ENCODE peak calls at places on chromosomes 3 and 15, in eight cellular contexts. H, K, B, R, G, J, A and Y are unnamed samples.

GRCh38 chr15:57758556-57758955 is 52.0 kb downstream of the POLR2M start:
- DNase-seq in B (no peak), J (no peak), H (no peak), G (no peak), R (no peak), A (no peak), K (no peak), Y (no peak)

GRCh38 chr3:48560648-48561018 is 2.9 kb downstream of the UCN2 start:
- DNase-seq in B (peak; percentile 39), K (peak; percentile 68), A (no peak), R (no peak), J (no peak), H (peak; percentile 79), G (no peak), Y (no peak)

GRCh38 chr3:119810018-119810435 is 28.1 kb downstream of the NR1I2 start:
- DNase-seq in R (peak; percentile 23), K (peak; percentile 22), B (peak; percentile 49), J (peak; percentile 35), H (peak; percentile 22), G (no peak), A (no peak), Y (no peak)

GRCh38 chr3:133670525-133670995 is 8.8 kb upstream of the TOPBP1 start:
- DNase-seq in K (no peak), R (no peak), B (no peak), G (no peak), J (no peak), H (no peak), A (no peak), Y (no peak)

GRCh38 chr15:62880278-62880677 is 162.3 kb upstream of the TPM1 start:
- DNase-seq in H (no peak), G (no peak), R (no peak), A (no peak), B (no peak), J (no peak), K (no peak), Y (no peak)

GRCh38 chr15:75024102-75024636 is 779 bp downstream of the PPCDC start:
- DNase-seq in A (no peak), B (peak; percentile 50), K (no peak), H (peak; percentile 17), J (no peak), R (peak; percentile 32), G (no peak), Y (no peak)

GRCh38 chr3:4011136-4011535 is 211.9 kb downstream of the LRRN1 start:
- DNase-seq in R (no peak), G (no peak), B (no peak), J (no peak), A (no peak), H (no peak), K (no peak), Y (no peak)

GRCh38 chr3:178420033-178420432 is 116.2 kb upstream of the KCNMB2 start:
- DNase-seq in R (no peak), A (no peak), J (no peak), K (no peak), H (no peak), B (no peak), G (no peak), Y (no peak)

GRCh38 chr15:33639051-33639450 is 328.3 kb downstream of the RYR3 start:
- DNase-seq in B (no peak), J (no peak), R (no peak), K (no peak), A (no peak), G (no peak), H (no peak), Y (no peak)
- H3K27me3 ChIP-seq in B (no peaks in the 10 kb centered on the region), J (peaks cover 6% of the 10 kb centered on the region), R (no peaks in the 10 kb centered on the region), K (peaks cover 5% of the 10 kb centered on the region), A (no peaks in the 10 kb centered on the region), G (no peaks in the 10 kb centered on the region), H (no peaks in the 10 kb centered on the region), Y (peaks cover 7% of the 10 kb centered on the region)

GRCh38 chr15:83747718-83748110 is 93.8 kb downstream of the ADAMTSL3 start:
- DNase-seq in H (no peak), G (no peak), R (no peak), J (no peak), K (no peak), B (no peak), A (no peak), Y (no peak)

GRCh38 chr15:83745771-83746170 is 91.8 kb downstream of the ADAMTSL3 start:
- DNase-seq in H (no peak), R (no peak), G (no peak), B (no peak), A (no peak), K (no peak), J (no peak), Y (no peak)

GRCh38 chr15:83746231-83746630 is 92.3 kb downstream of the ADAMTSL3 start:
- DNase-seq in B (no peak), G (no peak), H (no peak), J (no peak), R (no peak), K (no peak), A (no peak), Y (no peak)

DNA sequence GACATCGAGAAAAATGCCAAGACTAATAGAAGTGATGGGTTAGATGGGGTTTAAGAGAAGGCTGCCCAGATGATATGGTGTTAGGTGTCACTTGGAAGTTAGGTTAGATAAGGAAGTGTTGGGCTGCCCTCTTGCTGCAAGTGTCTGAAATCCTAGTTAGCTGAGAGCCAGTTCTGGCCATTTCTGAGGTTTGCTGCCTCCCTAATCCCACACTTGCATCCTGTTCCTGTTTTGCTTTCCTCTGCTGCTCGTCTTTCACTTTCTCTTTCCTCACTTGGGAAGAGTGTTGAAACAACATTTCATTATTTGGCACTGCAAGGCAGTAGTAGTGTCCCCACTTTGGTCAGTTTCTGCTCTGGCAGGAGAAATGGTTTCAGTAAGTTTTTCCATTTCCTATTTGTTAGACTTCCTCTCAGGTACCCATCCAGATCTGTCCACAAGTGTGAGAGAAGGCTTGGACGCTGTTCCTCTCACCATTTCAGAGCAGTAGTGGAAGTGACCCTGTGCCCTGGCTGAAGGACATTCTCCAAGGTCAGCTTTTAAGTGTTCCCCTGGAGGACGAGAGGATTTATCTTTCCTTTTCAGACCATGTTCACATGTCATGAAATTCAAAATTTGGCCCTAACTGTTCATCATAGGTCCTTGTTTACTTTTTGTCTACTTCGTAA is 93.3 kb downstream of the ADAMTSL3 start:
- DNase-seq in A (no peak), H (no peak), J (no peak), B (peak; percentile 46), G (no peak), R (peak; percentile 47), K (peak; percentile 36), Y (no peak)
- TF ChIP-seq CTCF in A (no peak), H (peak; percentile 37), J (no peak), B (peak; percentile 8), G (peak; percentile 51), R (peak; percentile 38), K (peak; percentile 45), Y (no peak)

GRCh38 chr15:101255615-101256350 is 3.9 kb upstream of the CHSY1 start:
- DNase-seq in H (peak; percentile 82), R (peak; percentile 80), B (peak; percentile 67), G (no peak), A (no peak), K (peak; percentile 43), J (no peak), Y (no peak)

GRCh38 chr15:101255066-101255415 is 3.2 kb upstream of the CHSY1 start:
- DNase-seq in A (no peak), R (no peak), G (no peak), B (no peak), J (no peak), H (no peak), K (no peak), Y (no peak)

GRCh38 chr15:101262551-101262950 is 10.7 kb upstream of the CHSY1 start:
- DNase-seq in A (no peak), J (no peak), H (no peak), B (no peak), K (no peak), R (no peak), G (no peak), Y (no peak)

GRCh38 chr15:101256756-101257155 is 4.9 kb upstream of the CHSY1 start:
- DNase-seq in B (no peak), G (no peak), A (no peak), H (no peak), K (no peak), J (no peak), R (no peak), Y (no peak)

DNA sequence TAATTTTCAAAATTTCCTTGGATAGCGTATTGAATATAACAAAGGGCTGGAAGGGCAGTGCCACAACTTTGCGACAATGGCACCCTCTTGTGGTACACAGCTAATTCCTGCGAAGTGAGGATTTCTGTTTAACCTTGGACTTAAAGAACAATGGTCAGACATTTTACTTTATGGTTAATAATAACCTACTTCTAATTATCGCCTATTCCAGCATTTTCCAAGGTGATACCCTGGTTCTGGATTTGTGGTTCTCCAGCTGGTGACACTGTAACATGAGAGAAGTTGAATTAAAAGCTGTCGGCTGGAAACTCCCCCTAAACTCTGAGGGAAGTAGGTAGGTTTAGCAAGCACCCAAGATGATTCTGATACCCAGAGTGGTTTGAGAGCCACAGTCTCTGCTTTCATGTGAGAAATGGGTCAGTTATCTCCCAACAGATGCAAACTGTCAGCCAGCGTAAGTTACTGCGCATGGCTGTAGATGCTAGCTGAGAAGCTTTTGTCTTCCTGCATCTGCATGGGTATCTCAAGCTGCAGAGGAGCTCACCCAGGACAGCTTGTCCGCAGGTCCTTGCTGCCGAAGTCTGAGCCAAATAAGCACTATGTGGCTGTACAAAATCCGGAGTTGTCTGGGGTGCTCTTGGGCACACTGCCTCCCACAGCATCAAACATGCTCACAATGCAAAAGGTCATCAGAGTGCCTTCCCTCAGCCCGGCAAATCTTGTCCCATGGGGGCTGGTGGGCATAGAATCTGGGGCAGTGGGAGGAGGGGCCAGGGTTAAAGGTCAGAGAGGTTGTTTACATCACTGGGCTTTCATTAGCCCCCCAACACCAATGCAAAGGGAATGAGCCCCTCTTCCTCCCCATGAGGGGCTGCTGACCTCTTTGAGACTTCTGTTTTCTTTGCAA is 6.6 kb upstream of the CHSY1 start:
- DNase-seq in B (peak; percentile 75), G (no peak), K (peak; percentile 68), R (peak; percentile 80), A (no peak), H (peak; percentile 79), J (peak; percentile 51), Y (no peak)
- H3K27me3 ChIP-seq in B (no peaks in the 10 kb centered on the region), G (no peaks in the 10 kb centered on the region), K (no peaks in the 10 kb centered on the region), R (no peaks in the 10 kb centered on the region), A (no peaks in the 10 kb centered on the region), H (no peaks in the 10 kb centered on the region), J (no peaks in the 10 kb centered on the region), Y (no peaks in the 10 kb centered on the region)

GRCh38 chr3:157121522-157121921 is 38.4 kb downstream of the CCNL1 start:
- DNase-seq in A (no peak), G (no peak), J (no peak), R (no peak), K (no peak), B (no peak), H (no peak), Y (no peak)

GRCh38 chr3:157119369-157119951 is 40.5 kb downstream of the CCNL1 start:
- DNase-seq in J (no peak), A (no peak), R (no peak), K (no peak), G (no peak), H (no peak), B (peak; percentile 25), Y (no peak)

GRCh38 chr3:157122116-157122515 is 37.8 kb downstream of the CCNL1 start:
- DNase-seq in H (no peak), K (no peak), G (no peak), J (no peak), A (no peak), R (peak; percentile 75), B (no peak), Y (peak; percentile 69)

GRCh38 chr3:157117875-157118654 is 41.9 kb downstream of the CCNL1 start:
- DNase-seq in B (no peak), H (no peak), G (no peak), K (no peak), R (no peak), J (no peak), A (no peak), Y (no peak)

DNA sequence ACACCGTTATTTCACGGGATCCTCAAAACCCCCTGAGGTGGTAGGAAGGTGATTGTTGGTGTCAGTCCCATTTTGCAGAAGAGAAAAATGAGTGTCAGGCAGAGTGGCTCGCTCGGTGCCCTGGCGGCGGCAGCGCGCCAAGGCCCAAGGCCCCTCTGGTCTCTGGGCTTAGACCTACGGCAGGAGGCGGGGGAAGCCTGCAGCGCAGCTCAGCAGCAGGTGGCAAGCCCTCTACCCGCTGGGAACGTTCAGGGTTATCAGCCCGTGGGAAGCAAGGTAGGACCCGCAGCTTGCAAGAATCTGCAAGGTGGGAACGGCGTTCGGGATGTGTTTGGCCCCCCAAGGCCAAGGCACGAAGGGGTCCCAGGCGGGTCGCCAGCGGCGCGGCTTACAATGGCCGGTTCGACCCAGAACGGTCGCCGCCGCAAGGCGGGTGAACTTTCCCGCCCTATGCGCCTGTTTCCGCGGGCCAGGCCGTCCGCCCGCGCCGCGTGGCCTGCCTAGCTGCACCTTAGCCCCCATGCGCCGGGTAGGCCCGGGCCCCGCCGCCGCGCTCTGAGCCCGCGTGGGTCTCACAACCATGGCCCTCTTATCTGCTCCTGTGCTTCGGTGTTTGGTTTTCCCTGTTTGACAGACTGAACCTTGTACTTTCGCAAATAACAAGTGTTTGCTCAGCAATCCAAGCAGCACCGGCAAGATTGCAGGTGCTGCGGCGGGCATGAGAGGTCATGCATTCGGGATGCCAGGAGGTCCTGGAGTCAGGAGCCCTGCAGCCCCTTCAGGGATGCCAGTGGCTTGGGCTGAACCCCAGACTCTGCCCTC is 39.7 kb downstream of the CCNL1 start:
- DNase-seq in H (no peak), A (no peak), B (no peak), R (peak; percentile 68), K (no peak), G (no peak), J (no peak), Y (no peak)
- TF ChIP-seq CTCF in H (no peak), A (no peak), B (no peak), R (no peak), K (no peak), G (no peak), J (no peak), Y (no peak)